ENCODE peak calls at places on chromosomes 13 and 19, in four cellular contexts. F is GM12878, H is K562, E is HepG2. A is an unnamed sample.

GRCh38 chr19:11678504-11678903 is 60.2 kb downstream of the ZNF823 start:
- DNase-seq in H (no peak), F (no peak), E (no peak), A (no peak)

GRCh38 chr19:40264314-40265054 is 20.7 kb downstream of the AKT2 start:
- DNase-seq in H (no peak), E (no peak), F (no peak), A (no peak)

GRCh38 chr13:37715606-37716015 is 117.0 kb upstream of the POSTN start:
- DNase-seq in H (no peak), F (no peak), E (no peak), A (no peak)

GRCh38 chr13:51797664-51798488 is 6.1 kb downstream of the DHRS12 start:
- DNase-seq in F (no peak), E (peak), H (peak), A (peak)

GRCh38 chr19:28012361-28012760 is 1200.6 kb downstream of the UQCRFS1 start:
- DNase-seq in E (no peak), F (no peak), H (peak), A (peak)

GRCh38 chr19:15112385-15112784 is 5.2 kb downstream of the SYDE1 start:
- DNase-seq in H (peak), E (peak), F (no peak), A (peak)

GRCh38 chr13:37608750-37609339 is 10.3 kb upstream of the POSTN start:
- DNase-seq in H (no peak), E (no peak), F (no peak), A (no peak)

GRCh38 chr19:32599736-32600157 is 18.8 kb downstream of the PDCD5 start:
- DNase-seq in H (peak), E (peak), F (no peak), A (peak)

GRCh38 chr19:2716722-2717637 is 4.2 kb downstream of the DIRAS1 start:
- DNase-seq in E (no peak), H (no peak), F (no peak), A (peak)

GRCh38 chr13:25281937-25282332 is 5.4 kb downstream of the MTMR6 start:
- DNase-seq in H (no peak), F (no peak), E (no peak), A (no peak)

GRCh38 chr13:109787135-109787954 is 962 bp upstream of the IRS2 start:
- DNase-seq in F (no peak), E (no peak), H (peak), A (peak)

GRCh38 chr19:10587022-10587838 is at the start of gene AP1M2:
- DNase-seq in E (no peak), F (no peak), H (no peak), A (no peak)

GRCh38 chr19:33429891-33430673 is 56.6 kb downstream of the CEBPG start:
- DNase-seq in H (no peak), F (no peak), E (no peak), A (no peak)

GRCh38 chr13:88281846-88282245 is 610.7 kb downstream of the SLITRK5 start:
- DNase-seq in F (no peak), E (no peak), H (no peak), A (no peak)

GRCh38 chr13:37701306-37701705 is 102.7 kb upstream of the POSTN start:
- DNase-seq in H (no peak), E (no peak), F (no peak), A (no peak)

GRCh38 chr19:10817291-10818038 is 18.5 kb downstream of the TMED1 start:
- DNase-seq in H (no peak), F (no peak), E (no peak), A (peak)

GRCh38 chr13:49247722-49248432 is at the start of gene CDADC1:
- DNase-seq in E (peak), F (peak), H (peak), A (peak)

GRCh38 chr13:27341616-27342015 is 71.0 kb downstream of the RASL11A start:
- DNase-seq in H (peak), F (no peak), E (no peak), A (no peak)

GRCh38 chr19:49113762-49114629 is at the start of gene LIN7B:
- DNase-seq in H (peak), F (no peak), E (peak), A (peak)

GRCh38 chr13:75454497-75454896 is 27.5 kb downstream of the TBC1D4 start:
- DNase-seq in F (no peak), H (no peak), E (no peak), A (no peak)

GRCh38 chr19:4916292-4917082 is 7.2 kb downstream of the UHRF1 start:
- DNase-seq in H (no peak), E (no peak), F (no peak), A (no peak)

GRCh38 chr19:12047868-12048267 is 4.9 kb downstream of the ZNF878 start:
- DNase-seq in E (peak), H (no peak), F (no peak), A (no peak)

GRCh38 chr19:44447864-44448674 is at the start of gene ZNF229:
- DNase-seq in F (no peak), H (peak), E (peak), A (peak)

GRCh38 chr13:110322126-110322827 is 15.2 kb downstream of the COL4A2 start:
- DNase-seq in E (no peak), H (no peak), F (no peak), A (no peak)

GRCh38 chr19:5968431-5969373 is 9.2 kb downstream of the RANBP3 start:
- DNase-seq in E (peak), F (no peak), H (peak), A (no peak)

GRCh38 chr13:99078014-99078771 is 100.3 kb upstream of the DOCK9 start:
- DNase-seq in H (peak), E (no peak), F (no peak), A (no peak)

GRCh38 chr19:2663920-2664571 is 38.4 kb downstream of the GNG7 start:
- DNase-seq in H (peak), E (no peak), F (no peak), A (peak)

GRCh38 chr19:16814526-16815100 is 14.6 kb upstream of the SIN3B start:
- DNase-seq in E (no peak), F (no peak), H (no peak), A (no peak)

GRCh38 chr19:3319643-3320353 is 46.6 kb upstream of the NFIC start:
- DNase-seq in E (no peak), F (no peak), H (no peak), A (peak)

DNA sequence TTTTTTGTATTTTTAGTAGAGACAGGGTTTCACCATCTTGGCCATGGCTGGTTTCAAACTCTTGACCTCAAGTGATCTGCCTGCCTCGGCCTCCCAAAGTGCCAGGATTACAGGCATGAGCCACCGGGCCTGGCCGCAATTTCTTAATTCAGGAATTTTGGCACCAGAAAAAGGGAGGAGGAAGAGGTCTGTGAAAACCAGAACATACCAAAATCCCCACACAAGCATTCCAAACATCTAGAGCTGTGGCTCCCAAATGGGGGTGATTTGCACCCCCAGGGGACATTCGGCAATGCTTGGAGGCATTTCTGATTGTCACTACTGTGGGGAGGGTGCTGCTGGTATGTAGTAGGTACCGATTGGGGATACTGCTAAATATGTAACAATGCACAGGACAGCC is 40.2 kb upstream of the ABCC4 start:
- DNase-seq in E (no peak), H (no peak), F (no peak), A (no peak)
- TF ChIP-seq JUND in E (no peak), H (no peak), F (no peak), A (no peak)

GRCh38 chr13:85709072-85709471 is 90.1 kb downstream of the SLITRK6 start:
- DNase-seq in E (no peak), H (no peak), F (no peak), A (no peak)

GRCh38 chr13:85710545-85710944 is 88.7 kb downstream of the SLITRK6 start:
- DNase-seq in E (no peak), F (no peak), H (no peak), A (no peak)

DNA sequence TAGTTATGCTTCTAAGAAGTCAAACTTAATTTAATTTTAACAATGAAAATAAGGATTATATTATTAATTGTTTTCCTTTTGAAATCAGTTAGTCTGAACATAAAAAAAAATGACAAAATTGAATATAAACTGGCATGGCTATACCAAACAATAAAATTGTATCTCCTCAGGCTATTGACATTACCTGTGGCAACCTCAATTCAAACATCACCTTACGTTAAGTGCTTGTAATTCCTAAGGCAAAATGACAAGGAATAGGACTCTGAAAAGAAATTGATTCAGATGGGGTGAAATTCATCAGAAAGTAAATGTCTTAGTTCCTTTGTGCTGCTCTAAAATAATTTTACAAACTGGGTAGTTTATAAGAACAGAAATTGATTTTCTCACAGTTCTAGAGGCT is 89.5 kb downstream of the SLITRK6 start:
- DNase-seq in E (no peak), F (no peak), H (no peak), A (no peak)
- TF ChIP-seq SMC3 in E (no peak), F (no peak), H (no peak), A (no peak)

DNA sequence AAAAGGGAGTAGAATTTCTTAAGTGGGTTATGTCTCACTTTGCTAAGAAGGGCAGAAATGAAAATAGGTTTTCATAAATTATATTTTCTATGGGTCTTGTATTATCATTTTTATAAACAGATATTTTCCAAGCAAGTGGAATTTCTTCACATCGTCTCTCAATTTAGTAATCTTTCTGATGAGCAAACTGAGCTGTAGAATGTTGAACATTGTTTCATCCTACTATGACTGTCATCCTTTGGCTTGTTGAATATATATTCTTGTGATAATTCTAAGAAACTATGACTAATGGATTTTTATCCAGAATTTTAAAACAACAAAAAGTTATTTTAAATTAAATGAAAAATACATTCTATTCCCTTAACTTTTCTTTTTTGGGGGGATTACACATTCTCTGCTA is 313.8 kb downstream of the ENOX1 start:
- DNase-seq in H (no peak), E (no peak), F (no peak), A (no peak)
- TF ChIP-seq RAD21 in H (no peak), E (no peak), F (no peak), A (no peak)

DNA sequence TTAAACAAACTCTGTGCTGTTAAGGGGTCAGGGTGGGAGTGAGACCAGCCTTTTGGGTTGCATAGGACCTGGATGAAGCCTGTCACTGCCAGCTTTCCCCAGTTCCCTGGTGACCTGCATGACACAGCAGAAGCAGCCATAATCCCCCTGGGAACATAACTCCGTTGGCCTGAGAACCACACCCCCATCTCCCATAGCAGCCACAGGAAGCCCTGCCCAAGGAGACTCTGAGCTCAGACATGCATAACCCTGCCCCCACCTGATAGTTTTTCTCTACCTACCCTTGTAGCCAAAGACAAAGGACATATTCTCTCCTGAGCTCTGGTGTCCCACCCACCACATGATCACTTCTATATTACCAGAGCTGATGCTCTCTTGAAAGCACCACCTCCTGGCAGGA is 413.5 kb upstream of the HTR2A start:
- DNase-seq in E (no peak), F (no peak), H (no peak), A (no peak)
- TF ChIP-seq JUND in E (no peak), F (no peak), H (no peak), A (no peak)

DNA sequence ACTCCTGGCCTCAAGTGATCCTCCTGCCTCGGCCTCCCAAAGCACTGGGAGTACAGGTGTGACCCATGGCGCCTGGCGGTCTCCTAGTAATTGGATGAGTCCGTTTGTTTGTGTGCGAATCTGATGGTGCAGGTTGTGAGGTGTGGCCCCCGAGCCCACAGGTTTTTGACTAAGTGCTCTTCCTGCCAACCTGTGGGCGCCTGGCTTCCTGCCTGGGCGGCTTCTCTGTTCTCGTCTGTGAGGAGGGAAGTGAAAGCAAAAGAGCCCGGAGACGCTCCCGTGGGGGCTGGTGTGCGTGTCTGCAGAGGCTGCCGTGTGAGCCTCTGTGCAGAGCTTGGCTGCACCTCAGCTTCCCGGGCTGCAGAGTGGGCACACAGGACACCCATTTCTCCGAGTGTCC is 10.0 kb downstream of the ARHGAP45 start:
- DNase-seq in H (no peak), E (no peak), F (peak), A (no peak)
- TF ChIP-seq SMC3 in H (no peak), E (no peak), F (no peak), A (no peak)

GRCh38 chr13:90686438-90686837 is 661.0 kb upstream of the MIR17HG start:
- DNase-seq in E (no peak), F (no peak), H (no peak), A (no peak)
- TF ChIP-seq RAD21 in E (no peak), F (no peak), H (no peak), A (no peak)

GRCh38 chr13:70043685-70044084 is 63.9 kb upstream of the ATXN8OS start:
- DNase-seq in F (peak), H (no peak), E (no peak), A (no peak)
- TF ChIP-seq JUND in F (peak), H (no peak), E (no peak), A (no peak)

DNA sequence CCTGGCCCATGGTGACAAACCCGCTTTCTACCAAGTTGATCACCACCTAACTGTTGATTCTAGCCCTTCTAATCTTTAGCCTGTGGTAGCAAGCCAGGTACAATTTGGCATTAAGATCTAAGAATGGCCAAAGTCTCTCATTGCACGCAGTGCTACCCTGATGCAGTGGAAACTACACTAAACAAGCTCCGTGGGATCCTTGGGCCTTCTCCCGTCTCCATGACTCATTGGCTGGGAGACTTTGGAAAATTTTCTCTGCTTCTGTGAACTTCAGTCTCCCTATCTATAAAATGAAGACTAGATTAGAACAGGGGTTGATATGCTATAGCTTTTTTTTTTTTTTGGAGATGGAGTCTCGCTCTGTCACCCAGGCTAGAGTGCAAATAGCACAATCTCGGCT is 223.0 kb downstream of the TSHZ3 start:
- DNase-seq in H (no peak), F (no peak), E (no peak), A (no peak)
- TF ChIP-seq SMC3 in H (no peak), F (no peak), E (no peak), A (no peak)

DNA sequence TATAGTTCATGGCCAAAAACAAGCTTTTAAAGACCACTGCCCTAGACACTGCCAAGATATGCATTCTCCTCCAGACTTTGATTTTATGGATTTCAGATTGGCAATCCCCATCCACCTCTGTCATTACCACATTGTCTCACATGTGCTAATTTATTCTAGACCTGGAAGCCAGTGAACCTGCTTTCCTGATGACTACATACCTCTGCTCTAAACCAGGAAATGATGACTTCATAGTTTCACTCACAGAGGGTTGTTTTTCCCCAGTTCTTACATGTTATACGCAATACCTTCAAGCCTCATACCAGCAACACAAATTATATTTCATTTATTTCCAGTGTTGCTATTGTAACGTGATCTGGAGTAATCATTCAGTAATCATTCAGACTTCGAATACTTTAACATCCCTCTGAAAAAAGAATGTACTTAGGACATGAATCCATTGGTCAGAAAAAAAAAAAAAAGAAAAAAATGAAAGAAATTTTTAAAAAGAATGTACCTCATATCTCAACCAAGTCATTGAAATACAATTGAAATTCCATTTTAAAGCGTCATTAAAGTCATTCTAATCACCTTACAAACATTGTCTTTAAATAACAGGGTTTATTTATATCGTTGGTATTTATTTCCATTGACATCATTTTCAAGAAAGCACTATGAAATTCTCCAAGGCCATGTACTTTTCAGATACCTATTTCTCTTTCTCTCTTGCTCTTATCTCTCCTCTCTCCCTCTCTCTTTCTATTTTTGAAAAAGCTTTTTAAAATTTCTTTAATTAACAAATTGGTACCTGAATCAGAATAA is 33.4 kb upstream of the KLF5 start:
- DNase-seq in H (no peak), F (no peak), E (no peak), A (no peak)
- TF ChIP-seq RAD21 in H (no peak), F (no peak), E (no peak), A (no peak)

A was measured in SK-N-SH.